ENCODE peak calls at places on chromosomes 5 and 9, in four cellular contexts. V is Peyer's patch, Q is erythroblast, Z is neuronal stem cell. X is an unnamed sample.

GRCh38 chr9:122213102-122213588 is 15.6 kb downstream of the LHX6 start:
- DNase-seq in V (peak), Q (no peak), Z (no peak), X (no peak)

GRCh38 chr5:105677291-105677690 is 1993.4 kb downstream of the EFNA5 start:
- DNase-seq in Z (no peak), V (no peak), Q (no peak), X (no peak)

GRCh38 chr5:113267361-113267900 is 167.4 kb downstream of the TSSK1B start:
- DNase-seq in Z (no peak), V (no peak), Q (no peak), X (no peak)

GRCh38 chr5:26690511-26690910 is 347.9 kb downstream of the CDH9 start:
- DNase-seq in V (no peak), Q (no peak), Z (no peak), X (no peak)

GRCh38 chr9:69444021-69444420 is 119.0 kb downstream of the ENTREP1 start:
- DNase-seq in Q (no peak), V (no peak), Z (no peak), X (no peak)

GRCh38 chr5:157266286-157267007 is 524 bp downstream of the CYFIP2 start:
- DNase-seq in V (peak), Z (peak), Q (peak), X (peak)

GRCh38 chr5:115857621-115858349 is 16.1 kb downstream of the AP3S1 start:
- DNase-seq in V (no peak), Q (no peak), Z (no peak), X (no peak)

GRCh38 chr5:36156124-36156601 is 4.3 kb downstream of the SKP2 start:
- DNase-seq in Q (no peak), Z (no peak), V (no peak), X (no peak)

GRCh38 chr5:158943057-158943456 is 156.7 kb downstream of the EBF1 start:
- DNase-seq in Q (no peak), V (no peak), Z (no peak), X (peak)

GRCh38 chr5:107396351-107396690 is 274.4 kb downstream of the EFNA5 start:
- DNase-seq in Z (no peak), V (no peak), Q (no peak), X (no peak)

GRCh38 chr5:137374110-137374853 is 124.8 kb downstream of the SPOCK1 start:
- DNase-seq in Z (no peak), Q (no peak), V (no peak), X (no peak)

GRCh38 chr5:171122372-171122771 is 186.7 kb upstream of the TLX3 start:
- DNase-seq in Q (no peak), Z (no peak), V (no peak), X (no peak)

GRCh38 chr9:127214421-127215265 is 49.9 kb upstream of the GARNL3 start:
- DNase-seq in Q (peak), Z (peak), V (peak), X (peak)

GRCh38 chr9:1880038-1880565 is 135.0 kb upstream of the SMARCA2 start:
- DNase-seq in Q (no peak), V (no peak), Z (no peak), X (no peak)

GRCh38 chr5:134430001-134430569 is 18.4 kb upstream of the CDKN2AIPNL start:
- DNase-seq in Q (no peak), V (no peak), Z (no peak), X (no peak)

GRCh38 chr9:78714591-78714990 is 417.7 kb downstream of the PSAT1 start:
- DNase-seq in Q (no peak), Z (no peak), V (no peak), X (no peak)

GRCh38 chr5:139692605-139693340 is 44.6 kb downstream of the CXXC5 start:
- DNase-seq in Z (peak), Q (no peak), V (no peak), X (no peak)

GRCh38 chr5:173944512-173944911 is 44.5 kb upstream of the C5orf47 start:
- DNase-seq in V (no peak), Q (no peak), Z (no peak), X (no peak)

GRCh38 chr5:174292348-174292747 is 246.8 kb downstream of the NSG2 start:
- DNase-seq in V (no peak), Q (no peak), Z (no peak), X (no peak)

GRCh38 chr9:36835271-36835996 is 198.6 kb downstream of the PAX5 start:
- DNase-seq in Z (no peak), V (peak), Q (no peak), X (no peak)

GRCh38 chr9:135032868-135033460 is 54.5 kb upstream of the OLFM1 start:
- DNase-seq in V (peak), Q (no peak), Z (no peak), X (peak)

GRCh38 chr5:125713406-125713805 is 709.8 kb upstream of the GRAMD2B start:
- DNase-seq in Z (no peak), V (no peak), Q (no peak), X (no peak)

GRCh38 chr5:132277971-132278964 is 15.9 kb upstream of the SLC22A4 start:
- DNase-seq in Z (no peak), V (peak), Q (peak), X (no peak)

GRCh38 chr9:26054600-26055516 is 376.6 kb upstream of the TUSC1 start:
- DNase-seq in V (no peak), Z (no peak), Q (no peak), X (no peak)

GRCh38 chr5:139422307-139422893 is 16.9 kb downstream of the DNAJC18 start:
- DNase-seq in Z (no peak), Q (peak), V (no peak), X (no peak)

GRCh38 chr5:52989781-52990530 is 804 bp downstream of the ITGA2 start:
- DNase-seq in Z (peak), V (peak), Q (no peak), X (no peak)

GRCh38 chr9:4259489-4259888 is 40.4 kb downstream of the GLIS3 start:
- DNase-seq in V (no peak), Q (no peak), Z (no peak), X (no peak)

GRCh38 chr9:7147136-7148090 is 389.6 kb downstream of the KDM4C start:
- DNase-seq in Q (peak), V (no peak), Z (no peak), X (peak)

GRCh38 chr9:2765250-2765880 is 48.1 kb downstream of the KCNV2 start:
- DNase-seq in Z (no peak), Q (no peak), V (no peak), X (no peak)

GRCh38 chr9:105973811-105974407 is 279.6 kb downstream of the TMEM38B start:
- DNase-seq in V (no peak), Q (no peak), Z (peak), X (no peak)

GRCh38 chr5:158609729-158610128 is 490.0 kb downstream of the EBF1 start:
- DNase-seq in Q (no peak), V (no peak), Z (no peak), X (no peak)

GRCh38 chr5:134958755-134959154 is 9.0 kb upstream of the CATSPER3 start:
- DNase-seq in V (no peak), Z (peak), Q (no peak), X (no peak)

GRCh38 chr9:97808972-97809371 is 44.1 kb upstream of the FOXE1 start:
- DNase-seq in V (no peak), Z (no peak), Q (no peak), X (no peak)

GRCh38 chr5:160837211-160837610 is 14.8 kb downstream of the ATP10B start:
- DNase-seq in Q (no peak), Z (no peak), V (no peak), X (no peak)

GRCh38 chr5:40656766-40657165 is 22.9 kb upstream of the PTGER4 start:
- DNase-seq in Q (no peak), Z (no peak), V (no peak), X (no peak)

GRCh38 chr5:180060192-180060591 is 11.4 kb downstream of the RNF130 start:
- DNase-seq in V (no peak), Q (no peak), Z (no peak), X (no peak)

GRCh38 chr9:108389056-108389455 is 466.7 kb downstream of the ACTL7B start:
- DNase-seq in V (no peak), Q (no peak), Z (no peak), X (no peak)

GRCh38 chr9:98656536-98656935 is 52.2 kb downstream of the GABBR2 start:
- DNase-seq in Q (no peak), Z (no peak), V (no peak), X (no peak)

GRCh38 chr9:93252116-93252780 is 68.3 kb downstream of the WNK2 start:
- DNase-seq in Z (no peak), Q (no peak), V (peak), X (peak)

GRCh38 chr5:135328128-135328687 is 70.8 kb downstream of the MACROH2A1 start:
- DNase-seq in Q (no peak), Z (no peak), V (peak), X (no peak)

X was measured in Right ventricle myocardium inferior.